ENCODE peak calls at places on chromosome 17, in six cellular contexts. N is neuronal stem cell, E is H1, H is IMR-90, W is H9, U is trophoblast cell. O is an unnamed sample.

GRCh38 chr17:21251611-21252010 is 1.6 kb downstream of the NATD1 start:
- DNase-seq in N (no peak), E (no peak), H (no peak), W (no peak), U (no peak), O (no peak)

GRCh38 chr17:11278186-11278983 is 37.4 kb downstream of the SHISA6 start:
- DNase-seq in N (no peak), E (no peak), H (no peak), W (peak; percentile 14), U (no peak), O (no peak)

GRCh38 chr17:12296120-12296727 is 275.5 kb downstream of the MAP2K4 start:
- DNase-seq in N (peak; percentile 11), E (peak; percentile 48), H (peak; percentile 60), W (peak; percentile 46), U (no peak), O (no peak)

GRCh38 chr17:79129523-79129922 is 54.9 kb downstream of the ENGASE start:
- DNase-seq in N (no peak), E (no peak), H (no peak), W (no peak), U (no peak), O (no peak)

GRCh38 chr17:945672-946071 is 33.9 kb downstream of the NXN start:
- DNase-seq in N (no peak), E (no peak), H (no peak), W (no peak), U (no peak), O (no peak)

GRCh38 chr17:234163-235047 is 53.0 kb upstream of the DOC2B start:
- DNase-seq in N (no peak), E (peak; percentile 48), H (no peak), W (no peak), U (no peak), O (no peak)

GRCh38 chr17:45425125-45425983 is 7.3 kb downstream of the ARHGAP27 start:
- DNase-seq in N (no peak), E (peak; percentile 82), H (peak; percentile 74), W (peak; percentile 98), U (peak; percentile 94), O (peak; percentile 84)

GRCh38 chr17:74452027-74452840 is 14.2 kb upstream of the CD300A start:
- DNase-seq in N (no peak), E (no peak), H (no peak), W (peak; percentile 49), U (no peak), O (no peak)

GRCh38 chr17:59174671-59175070 is 19.1 kb downstream of the PRR11 start:
- DNase-seq in N (no peak), E (no peak), H (no peak), W (no peak), U (no peak), O (no peak)

GRCh38 chr17:29102741-29103181 is 59.8 kb downstream of the PIPOX start:
- DNase-seq in N (no peak), E (no peak), H (no peak), W (no peak), U (peak; percentile 99), O (no peak)

GRCh38 chr17:17448076-17448475 is 28.7 kb upstream of the MED9 start:
- DNase-seq in N (no peak), E (no peak), H (no peak), W (no peak), U (no peak), O (no peak)

GRCh38 chr17:20271016-20271610 is 196.2 kb downstream of the LGALS9B start:
- DNase-seq in N (no peak), E (no peak), H (peak; percentile 31), W (no peak), U (no peak), O (no peak)

GRCh38 chr17:39759204-39759603 is 21.5 kb downstream of the GRB7 start:
- DNase-seq in N (no peak), E (no peak), H (no peak), W (no peak), U (no peak), O (no peak)

GRCh38 chr17:78717431-78717980 is 64.6 kb downstream of the CYTH1 start:
- DNase-seq in N (no peak), E (peak; percentile 55), H (peak; percentile 26), W (no peak), U (no peak), O (no peak)

GRCh38 chr17:79201119-79201518 is 126.5 kb downstream of the ENGASE start:
- DNase-seq in N (no peak), E (no peak), H (no peak), W (no peak), U (no peak), O (no peak)

GRCh38 chr17:7443499-7444485 is 1.1 kb upstream of the CHRNB1 start:
- DNase-seq in N (no peak), E (no peak), H (peak; percentile 75), W (no peak), U (no peak), O (no peak)

GRCh38 chr17:33120103-33120502 is 128.5 kb downstream of the SPACA3 start:
- DNase-seq in N (no peak), E (no peak), H (no peak), W (no peak), U (no peak), O (no peak)

GRCh38 chr17:12627177-12627629 is 38.5 kb upstream of the MYOCD start:
- DNase-seq in N (no peak), E (no peak), H (peak; percentile 100), W (no peak), U (peak; percentile 98), O (peak; percentile 92)

GRCh38 chr17:41775394-41776226 is 10.9 kb downstream of the JUP start:
- DNase-seq in N (peak; percentile 43), E (peak; percentile 58), H (no peak), W (peak; percentile 81), U (no peak), O (no peak)

GRCh38 chr17:42673885-42674754 is 2.7 kb downstream of the PLEKHH3 start:
- DNase-seq in N (no peak), E (peak; percentile 81), H (peak; percentile 50), W (peak; percentile 89), U (no peak), O (peak; percentile 83)

GRCh38 chr17:18314059-18314730 is 599 bp downstream of the TOP3A start:
- DNase-seq in N (peak; percentile 23), E (no peak), H (peak; percentile 5), W (no peak), U (peak; percentile 16), O (peak; percentile 46)

GRCh38 chr17:78923660-78924453 is 1.3 kb downstream of the TIMP2 start:
- DNase-seq in N (no peak), E (peak; percentile 86), H (no peak), W (peak; percentile 92), U (peak; percentile 72), O (no peak)

GRCh38 chr17:80272366-80272765 is 11.7 kb downstream of the RNF213 start:
- DNase-seq in N (no peak), E (no peak), H (no peak), W (no peak), U (no peak), O (no peak)

GRCh38 chr17:61349350-61349749 is 50.3 kb upstream of the TBX2 start:
- DNase-seq in N (no peak), E (no peak), H (no peak), W (no peak), U (no peak), O (no peak)
- H3K14ac ChIP-seq in N (no peak overlapping the region), E (no peak overlapping the region), H (no peak overlapping the region), W (no peak overlapping the region), U (no peak overlapping the region), O (no peak overlapping the region)

GRCh38 chr17:28004344-28004743 is 38.1 kb upstream of the NLK start:
- DNase-seq in N (no peak), E (no peak), H (no peak), W (no peak), U (no peak), O (no peak)

GRCh38 chr17:28010406-28010805 is 32.1 kb upstream of the NLK start:
- DNase-seq in N (no peak), E (no peak), H (no peak), W (no peak), U (no peak), O (no peak)

DNA sequence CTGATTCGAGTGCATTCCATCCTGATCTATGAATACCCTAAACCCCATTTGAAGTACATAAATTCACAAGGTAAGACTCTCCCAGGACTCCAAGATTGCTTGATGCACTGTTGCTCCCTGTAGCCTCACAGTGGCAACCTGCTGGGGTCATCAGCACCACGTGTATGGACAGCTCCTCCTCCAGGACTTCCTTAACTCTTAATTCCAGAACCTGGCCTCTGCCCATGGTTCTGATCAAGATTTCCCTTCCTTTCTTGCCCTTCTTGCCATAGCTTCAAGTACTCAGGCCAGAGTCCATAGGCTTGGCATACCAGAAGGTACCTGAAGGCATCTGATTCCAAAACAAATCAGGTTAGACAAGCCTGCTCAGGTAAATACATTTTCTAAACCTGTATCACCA is 34.0 kb upstream of the NLK start:
- DNase-seq in N (peak; percentile 79), E (peak; percentile 84), H (peak; percentile 66), W (peak; percentile 86), U (peak; percentile 59), O (peak; percentile 57)
- H3K14ac ChIP-seq in N (no peak overlapping the region), E (no peak overlapping the region), H (no peak overlapping the region), W (no peak overlapping the region), U (no peak overlapping the region), O (no peak overlapping the region)

DNA sequence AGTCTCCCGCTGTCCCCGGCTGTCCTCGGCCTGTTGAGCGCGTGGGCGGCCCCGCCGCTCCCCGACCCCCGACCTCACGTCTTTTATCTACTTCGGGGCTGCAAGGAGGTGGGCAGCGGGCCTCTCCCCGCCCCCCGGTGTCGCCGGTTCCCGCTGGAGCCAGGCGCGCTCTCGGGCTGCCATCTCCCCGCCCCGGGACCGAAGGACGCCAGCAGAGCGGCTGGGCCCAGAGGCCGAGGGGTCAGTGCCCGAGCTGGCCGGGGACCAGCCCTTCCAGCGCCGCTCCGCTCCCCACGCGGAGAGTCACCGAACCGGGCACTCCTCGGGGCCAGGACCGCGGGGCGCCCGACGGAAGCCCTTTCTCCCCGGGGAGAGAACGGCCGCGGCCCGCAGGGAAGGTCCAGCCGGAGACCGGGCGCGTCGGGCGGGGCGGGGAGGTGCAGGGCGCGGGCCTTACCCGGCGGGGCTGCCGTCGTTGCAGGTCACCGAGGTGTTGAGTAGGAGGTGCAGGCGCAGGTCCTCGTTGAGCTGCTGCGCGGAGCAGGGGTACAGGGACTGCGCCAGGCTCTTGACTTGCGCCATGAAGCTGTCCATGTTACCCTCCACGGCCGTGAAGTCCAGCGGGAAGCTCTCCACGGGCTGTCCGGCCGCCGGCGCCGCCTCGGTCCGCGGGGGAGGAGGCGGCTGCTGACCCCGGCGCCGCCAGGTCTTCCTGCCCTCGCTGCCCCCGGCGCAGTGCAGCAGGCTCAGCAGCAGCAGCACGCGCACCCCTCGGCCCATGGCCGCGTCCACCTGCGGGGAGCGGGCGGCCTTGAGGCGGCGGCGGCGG is 643 bp downstream of the NOTUM start:
- DNase-seq in N (no peak), E (peak; percentile 68), H (no peak), W (peak; percentile 69), U (no peak), O (no peak)
- H3K14ac ChIP-seq in N (peak overlapping the region; percentile 82), E (no peak overlapping the region), H (no peak overlapping the region), W (no peak overlapping the region), U (peak overlapping the region; percentile 7), O (no peak overlapping the region)

GRCh38 chr17:81899514-81900166 is 2.4 kb upstream of the NPB start:
- DNase-seq in N (no peak), E (no peak), H (no peak), W (peak; percentile 44), U (peak; percentile 54), O (no peak)

GRCh38 chr17:81902653-81903414 is 796 bp downstream of the NPB start:
- DNase-seq in N (no peak), E (no peak), H (no peak), W (peak; percentile 72), U (no peak), O (no peak)

GRCh38 chr17:81900181-81900820 is 1.7 kb upstream of the NPB start:
- DNase-seq in N (no peak), E (no peak), H (no peak), W (peak; percentile 38), U (no peak), O (no peak)

GRCh38 chr17:81902023-81902652 is at the start of gene NPB:
- DNase-seq in N (no peak), E (peak; percentile 75), H (no peak), W (no peak), U (no peak), O (peak; percentile 12)

GRCh38 chr17:81901167-81902022 is 643 bp upstream of the NPB start:
- DNase-seq in N (no peak), E (no peak), H (no peak), W (no peak), U (no peak), O (no peak)
- H3K14ac ChIP-seq in N (peak overlapping the region; percentile 71), E (no peak overlapping the region), H (no peak overlapping the region), W (no peak overlapping the region), U (peak overlapping the region; percentile 23), O (no peak overlapping the region)

O was measured in mesenchymal stem cell.